ENCODE peak calls at places on chromosome 6, in five cellular contexts. D is coronary artery, V is fibroblast of lung, U is ovary, A is AG09319. T is an unnamed sample.

GRCh38 chr6:143062551-143062950 is 1.9 kb downstream of the AIG1 start:
- DNase-seq in D (no peak), A (no peak), U (no peak), V (no peak), T (no peak)

GRCh38 chr6:133236898-133237297 is 4.3 kb upstream of the EYA4 start:
- DNase-seq in U (no peak), V (peak; percentile 93), D (no peak), A (peak; percentile 24), T (no peak)

GRCh38 chr6:111533087-111533784 is 50.2 kb upstream of the REV3L start:
- DNase-seq in D (no peak), V (no peak), U (no peak), A (no peak), T (no peak)

GRCh38 chr6:75460636-75461035 is 33.0 kb downstream of the FILIP1 start:
- DNase-seq in D (no peak), A (no peak), V (peak; percentile 36), U (no peak), T (no peak)

GRCh38 chr6:24974182-24975171 is 38.7 kb upstream of the RIPOR2 start:
- DNase-seq in U (no peak), V (no peak), D (no peak), A (no peak), T (no peak)

GRCh38 chr6:129623008-129623732 is 86.8 kb downstream of the ARHGAP18 start:
- DNase-seq in D (no peak), U (no peak), V (no peak), A (no peak), T (no peak)

GRCh38 chr6:53894086-53894485 is 99.3 kb downstream of the LRRC1 start:
- DNase-seq in V (peak; percentile 44), D (no peak), A (no peak), U (no peak), T (no peak)

GRCh38 chr6:153275997-153276396 is 144.9 kb upstream of the RGS17 start:
- DNase-seq in V (no peak), D (no peak), U (no peak), A (no peak), T (no peak)

GRCh38 chr6:1821188-1822183 is 211.8 kb downstream of the FOXC1 start:
- DNase-seq in V (peak; percentile 52), U (no peak), A (peak; percentile 70), D (no peak), T (no peak)

GRCh38 chr6:15400572-15401004 is 154.7 kb downstream of the JARID2 start:
- DNase-seq in V (peak; percentile 48), A (no peak), U (peak; percentile 70), D (no peak), T (peak; percentile 43)

GRCh38 chr6:2426561-2427340 is 181.3 kb upstream of the GMDS start:
- DNase-seq in A (no peak), D (no peak), U (no peak), V (no peak), T (no peak)

GRCh38 chr6:53979468-53980067 is 131.7 kb upstream of the MLIP start:
- DNase-seq in V (peak; percentile 69), D (no peak), U (no peak), A (peak; percentile 12), T (peak; percentile 38)

GRCh38 chr6:154230910-154231595 is 125.5 kb downstream of the IPCEF1 start:
- DNase-seq in U (no peak), A (no peak), V (no peak), D (no peak), T (no peak)

GRCh38 chr6:116034327-116034726 is 26.4 kb downstream of the FRK start:
- DNase-seq in A (no peak), V (peak; percentile 55), D (no peak), U (no peak), T (no peak)

GRCh38 chr6:71228461-71229041 is 60.1 kb upstream of the OGFRL1 start:
- DNase-seq in V (no peak), U (no peak), D (no peak), A (no peak), T (no peak)

GRCh38 chr6:78947962-78948361 is 80.6 kb downstream of the IRAK1BP1 start:
- DNase-seq in U (no peak), A (no peak), V (peak; percentile 66), D (no peak), T (no peak)

GRCh38 chr6:5490495-5491069 is 229.3 kb downstream of the FARS2 start:
- DNase-seq in U (no peak), A (no peak), D (no peak), V (no peak), T (no peak)

GRCh38 chr6:81451787-81452186 is 300.7 kb downstream of the TENT5A start:
- DNase-seq in V (peak; percentile 84), D (no peak), A (peak; percentile 78), U (no peak), T (peak; percentile 12)

GRCh38 chr6:167116109-167116837 is 6.6 kb upstream of the CCR6 start:
- DNase-seq in V (no peak), D (no peak), A (no peak), U (no peak), T (no peak)

GRCh38 chr6:131831392-131831791 is 23.6 kb downstream of the ENPP1 start:
- DNase-seq in D (no peak), A (no peak), U (no peak), V (peak; percentile 75), T (no peak)

GRCh38 chr6:147389463-147389862 is 119.0 kb upstream of the SAMD5 start:
- DNase-seq in D (no peak), V (no peak), A (no peak), U (no peak), T (no peak)

GRCh38 chr6:147392917-147393625 is 115.4 kb upstream of the SAMD5 start:
- DNase-seq in A (no peak), D (no peak), V (no peak), U (no peak), T (no peak)

GRCh38 chr6:147384737-147385710 is 123.5 kb upstream of the SAMD5 start:
- DNase-seq in V (no peak), D (no peak), A (no peak), U (no peak), T (no peak)

GRCh38 chr6:147395158-147395557 is 113.3 kb upstream of the SAMD5 start:
- DNase-seq in U (no peak), A (no peak), V (peak; percentile 16), D (no peak), T (no peak)

GRCh38 chr6:147390909-147391536 is 117.5 kb upstream of the SAMD5 start:
- DNase-seq in V (peak; percentile 55), D (no peak), U (no peak), A (no peak), T (no peak)
- TF ChIP-seq CTCF in V (peak; percentile 41), D (no peak), U (no peak), A (peak; percentile 21), T (no peak)

DNA sequence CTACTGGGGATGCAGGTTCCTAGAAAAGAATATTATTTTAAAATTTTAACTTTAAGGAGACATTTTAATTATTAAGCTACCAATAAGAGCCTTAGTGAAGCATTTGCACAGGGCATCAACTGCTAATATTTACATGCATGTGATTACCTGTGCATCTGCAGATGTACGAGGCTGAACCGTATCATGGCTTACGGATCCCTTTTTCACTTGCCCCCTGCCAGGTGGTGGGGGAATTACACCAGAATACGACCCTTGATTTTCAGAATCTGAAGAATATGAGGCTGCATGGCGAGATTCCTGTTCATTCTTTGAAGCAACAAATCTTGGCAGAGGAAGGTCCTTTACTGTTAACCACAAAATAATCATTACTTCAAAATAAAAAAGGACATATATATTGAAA is 42.7 kb downstream of the REPS1 start:
- DNase-seq in V (no peak), D (no peak), A (no peak), U (no peak), T (no peak)
- TF ChIP-seq CTCF in V (peak; percentile 20), D (no peak), A (no peak), U (no peak), T (no peak)

GRCh38 chr6:30685977-30686907 is at the start of gene PPP1R18:
- DNase-seq in A (no peak), V (peak; percentile 66), U (peak; percentile 82), D (peak; percentile 94), T (peak; percentile 76)

GRCh38 chr6:30684386-30685156 is 1.9 kb downstream of the PPP1R18 start:
- DNase-seq in D (no peak), V (peak; percentile 22), A (no peak), U (peak; percentile 51), T (peak; percentile 61)

GRCh38 chr6:30686908-30687658 is 638 bp upstream of the PPP1R18 start:
- DNase-seq in U (peak; percentile 91), A (peak; percentile 95), V (peak; percentile 98), D (peak; percentile 99), T (peak; percentile 90)

GRCh38 chr6:30683980-30684338 is 2.5 kb downstream of the PPP1R18 start:
- DNase-seq in D (no peak), A (no peak), V (no peak), U (no peak), T (no peak)

GRCh38 chr6:30685157-30685976 is 1.1 kb downstream of the PPP1R18 start:
- DNase-seq in U (peak; percentile 50), D (no peak), A (no peak), V (peak; percentile 34), T (no peak)
- TF ChIP-seq CTCF in U (no peak), D (no peak), A (peak; percentile 21), V (peak; percentile 39), T (peak; percentile 49)

DNA sequence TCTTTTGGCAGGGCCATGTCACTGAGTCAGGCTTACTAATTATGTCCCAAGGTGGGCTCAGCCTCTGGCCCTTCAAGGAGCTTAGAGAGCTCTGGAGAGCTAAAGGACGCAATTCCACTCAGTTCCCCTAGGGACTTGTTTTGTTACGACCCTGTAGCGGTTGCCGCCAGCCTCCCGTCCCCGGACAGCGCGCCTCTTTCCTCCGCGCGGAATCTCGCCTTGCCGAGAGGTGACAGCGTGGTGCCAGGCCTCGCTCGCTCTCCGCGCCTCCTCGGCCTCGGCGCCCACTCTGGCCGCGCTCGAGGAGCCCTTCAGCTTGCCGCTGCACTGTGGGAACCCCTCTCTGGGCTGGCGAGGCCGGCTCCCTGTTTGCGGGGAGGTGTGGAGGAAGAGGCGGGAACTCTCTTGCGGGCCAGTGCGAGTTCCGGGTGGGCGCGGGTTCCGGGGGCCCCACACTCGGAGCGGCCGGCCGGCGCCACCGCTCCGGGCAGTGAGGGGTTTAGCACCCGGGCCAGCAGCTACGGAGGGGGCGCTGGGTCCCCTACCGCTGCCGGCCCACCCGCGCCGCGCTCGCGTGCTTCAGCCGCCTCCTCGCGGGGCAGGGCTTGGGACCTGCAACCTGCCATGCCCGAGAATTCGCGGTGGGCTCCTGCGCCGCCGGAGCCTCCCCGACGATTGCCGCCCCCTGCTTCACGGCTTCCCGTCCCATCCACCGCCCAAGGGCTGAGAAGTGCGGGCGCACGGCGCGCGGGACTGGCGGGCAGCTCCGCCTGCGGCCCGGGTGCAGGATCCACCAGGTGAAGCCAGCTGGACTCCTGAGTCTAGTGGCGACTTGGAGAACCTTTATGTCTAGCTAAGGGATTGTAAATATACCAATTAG is 9.9 kb upstream of the ZNF311 start:
- DNase-seq in D (no peak), A (no peak), U (peak; percentile 16), V (peak; percentile 25), T (no peak)
- TF ChIP-seq CTCF in D (no peak), A (no peak), U (no peak), V (peak; percentile 11), T (no peak)

DNA sequence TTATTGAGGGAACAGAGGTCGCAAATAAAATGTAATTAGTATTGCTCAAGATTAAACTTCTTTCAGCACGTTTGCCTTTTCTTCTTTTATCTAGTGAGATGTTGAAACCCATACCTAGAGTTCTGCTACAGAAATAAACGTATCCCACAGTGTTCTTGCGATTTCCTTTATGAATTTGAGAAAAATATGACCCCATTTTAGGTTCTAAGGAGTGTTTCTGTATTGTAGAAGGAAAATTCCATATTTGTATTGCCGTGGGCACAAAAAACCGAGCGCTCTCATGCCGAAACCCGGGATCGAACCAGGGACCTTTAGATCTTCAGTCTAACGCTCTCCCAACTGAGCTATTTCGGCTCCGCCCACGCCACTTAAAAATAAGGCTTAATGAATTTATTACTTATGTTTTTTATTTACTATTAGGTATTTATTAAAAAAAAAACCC is 23.7 kb downstream of the ZNF311 start:
- DNase-seq in U (peak; percentile 80), A (no peak), V (peak; percentile 80), D (no peak), T (no peak)
- TF ChIP-seq CTCF in U (no peak), A (no peak), V (no peak), D (peak; percentile 5), T (no peak)